ENCODE peak calls at places on chromosomes 4 and X, in six cellular contexts. One of them, this sample, is unnamed.

GRCh38 chr4:155954118-155954503 is 445 bp upstream of the CTSO start:
- DNase-seq in fibroblast of mammary gland: no peak
- DNase-seq in H9: no peak
- DNase-seq in HCT116: no peak
- DNase-seq in AG10803: peak
- DNase-seq in neural progenitor cell: no peak
- DNase-seq in this sample: no peak

GRCh38 chrX:8813036-8813435 is 11.9 kb upstream of the FAM9A start:
- DNase-seq in fibroblast of mammary gland: no peak
- DNase-seq in H9: no peak
- DNase-seq in HCT116: no peak
- DNase-seq in AG10803: no peak
- DNase-seq in neural progenitor cell: no peak
- DNase-seq in this sample: no peak

GRCh38 chrX:70183091-70183490 is 5.8 kb downstream of the DGAT2L6 start:
- DNase-seq in fibroblast of mammary gland: no peak
- DNase-seq in H9: no peak
- DNase-seq in HCT116: no peak
- DNase-seq in AG10803: no peak
- DNase-seq in neural progenitor cell: no peak
- DNase-seq in this sample: no peak

GRCh38 chr4:40349561-40350198 is 14.5 kb downstream of the CHRNA9 start:
- DNase-seq in fibroblast of mammary gland: peak
- DNase-seq in H9: no peak
- DNase-seq in HCT116: no peak
- DNase-seq in AG10803: peak
- DNase-seq in neural progenitor cell: no peak
- DNase-seq in this sample: no peak

GRCh38 chrX:52422884-52423283 is 54.1 kb downstream of the XAGE2 start:
- DNase-seq in fibroblast of mammary gland: peak
- DNase-seq in H9: no peak
- DNase-seq in HCT116: no peak
- DNase-seq in AG10803: peak
- DNase-seq in neural progenitor cell: no peak
- DNase-seq in this sample: peak

GRCh38 chr4:150302553-150302952 is 224.3 kb downstream of the DCLK2 start:
- DNase-seq in fibroblast of mammary gland: peak
- DNase-seq in H9: no peak
- DNase-seq in HCT116: peak
- DNase-seq in AG10803: peak
- DNase-seq in neural progenitor cell: no peak
- DNase-seq in this sample: peak

GRCh38 chr4:2486981-2487380 is 18.1 kb downstream of the RNF4 start:
- DNase-seq in fibroblast of mammary gland: no peak
- DNase-seq in H9: no peak
- DNase-seq in HCT116: no peak
- DNase-seq in AG10803: no peak
- DNase-seq in neural progenitor cell: no peak
- DNase-seq in this sample: no peak

GRCh38 chr4:156773648-156774357 is 197.8 kb downstream of the PDGFC start:
- DNase-seq in fibroblast of mammary gland: peak
- DNase-seq in H9: no peak
- DNase-seq in HCT116: no peak
- DNase-seq in AG10803: peak
- DNase-seq in neural progenitor cell: no peak
- DNase-seq in this sample: no peak

GRCh38 chr4:84966382-84967291 is at the start of gene WDFY3:
- DNase-seq in fibroblast of mammary gland: peak
- DNase-seq in H9: peak
- DNase-seq in HCT116: peak
- DNase-seq in AG10803: peak
- DNase-seq in neural progenitor cell: peak
- DNase-seq in this sample: peak

GRCh38 chrX:22300130-22300529 is 27.4 kb downstream of the CBLL2 start:
- DNase-seq in fibroblast of mammary gland: peak
- DNase-seq in H9: no peak
- DNase-seq in HCT116: peak
- DNase-seq in AG10803: peak
- DNase-seq in neural progenitor cell: no peak
- DNase-seq in this sample: peak

GRCh38 chrX:113644426-113644825 is 803.8 kb upstream of the AMOT start:
- DNase-seq in fibroblast of mammary gland: peak
- DNase-seq in H9: no peak
- DNase-seq in HCT116: no peak
- DNase-seq in AG10803: peak
- DNase-seq in neural progenitor cell: no peak
- DNase-seq in this sample: peak

GRCh38 chr4:1566838-1567518 is 117.1 kb downstream of the FAM53A start:
- DNase-seq in fibroblast of mammary gland: no peak
- DNase-seq in H9: peak
- DNase-seq in HCT116: no peak
- DNase-seq in AG10803: no peak
- DNase-seq in neural progenitor cell: no peak
- DNase-seq in this sample: no peak

GRCh38 chr4:173009129-173009823 is 159.3 kb upstream of the GALNT7 start:
- DNase-seq in fibroblast of mammary gland: peak
- DNase-seq in H9: no peak
- DNase-seq in HCT116: no peak
- DNase-seq in AG10803: no peak
- DNase-seq in neural progenitor cell: no peak
- DNase-seq in this sample: no peak

GRCh38 chr4:123452585-123452984 is 56.0 kb downstream of the SPRY1 start:
- DNase-seq in fibroblast of mammary gland: peak
- DNase-seq in H9: no peak
- DNase-seq in HCT116: no peak
- DNase-seq in AG10803: peak
- DNase-seq in neural progenitor cell: no peak
- DNase-seq in this sample: peak

GRCh38 chrX:103585421-103586313 is at the start of gene TCEAL4:
- DNase-seq in fibroblast of mammary gland: peak
- DNase-seq in H9: peak
- DNase-seq in HCT116: no peak
- DNase-seq in AG10803: peak
- DNase-seq in neural progenitor cell: peak
- DNase-seq in this sample: peak

GRCh38 chrX:10649286-10649685 is 28.9 kb upstream of the MID1 start:
- DNase-seq in fibroblast of mammary gland: peak
- DNase-seq in H9: no peak
- DNase-seq in HCT116: no peak
- DNase-seq in AG10803: peak
- DNase-seq in neural progenitor cell: no peak
- DNase-seq in this sample: no peak

GRCh38 chr4:21827575-21827974 is 121.0 kb downstream of the KCNIP4 start:
- DNase-seq in fibroblast of mammary gland: peak
- DNase-seq in H9: no peak
- DNase-seq in HCT116: no peak
- DNase-seq in AG10803: peak
- DNase-seq in neural progenitor cell: no peak
- DNase-seq in this sample: no peak

GRCh38 chr4:186775867-186776266 is 52.2 kb upstream of the FAT1 start:
- DNase-seq in fibroblast of mammary gland: no peak
- DNase-seq in H9: no peak
- DNase-seq in HCT116: no peak
- DNase-seq in AG10803: peak
- DNase-seq in neural progenitor cell: no peak
- DNase-seq in this sample: no peak

GRCh38 chr4:122701965-122702364 is 30.5 kb upstream of the BBS12 start:
- DNase-seq in fibroblast of mammary gland: no peak
- DNase-seq in H9: no peak
- DNase-seq in HCT116: no peak
- DNase-seq in AG10803: no peak
- DNase-seq in neural progenitor cell: no peak
- DNase-seq in this sample: no peak

GRCh38 chr4:3706565-3707422 is 59.4 kb upstream of the ADRA2C start:
- DNase-seq in fibroblast of mammary gland: no peak
- DNase-seq in H9: no peak
- DNase-seq in HCT116: no peak
- DNase-seq in AG10803: no peak
- DNase-seq in neural progenitor cell: no peak
- DNase-seq in this sample: no peak

GRCh38 chr4:107519057-107519456 is 201.0 kb downstream of the PAPSS1 start:
- DNase-seq in fibroblast of mammary gland: peak
- DNase-seq in H9: no peak
- DNase-seq in HCT116: peak
- DNase-seq in AG10803: peak
- DNase-seq in neural progenitor cell: peak
- DNase-seq in this sample: peak

GRCh38 chr4:87165886-87166285 is 54.5 kb downstream of the KLHL8 start:
- DNase-seq in fibroblast of mammary gland: no peak
- DNase-seq in H9: no peak
- DNase-seq in HCT116: no peak
- DNase-seq in AG10803: no peak
- DNase-seq in neural progenitor cell: no peak
- DNase-seq in this sample: no peak

GRCh38 chr4:37389967-37390580 is 145.5 kb downstream of the NWD2 start:
- DNase-seq in fibroblast of mammary gland: peak
- DNase-seq in H9: no peak
- DNase-seq in HCT116: peak
- DNase-seq in AG10803: peak
- DNase-seq in neural progenitor cell: peak
- DNase-seq in this sample: peak

GRCh38 chr4:38119663-38120374 is 159.6 kb downstream of the PTTG2 start:
- DNase-seq in fibroblast of mammary gland: peak
- DNase-seq in H9: no peak
- DNase-seq in HCT116: no peak
- DNase-seq in AG10803: peak
- DNase-seq in neural progenitor cell: no peak
- DNase-seq in this sample: peak

GRCh38 chrX:106897259-106897658 is 5.9 kb downstream of the RIPPLY1 start:
- DNase-seq in fibroblast of mammary gland: peak
- DNase-seq in H9: no peak
- DNase-seq in HCT116: no peak
- DNase-seq in AG10803: peak
- DNase-seq in neural progenitor cell: no peak
- DNase-seq in this sample: no peak

GRCh38 chrX:106899841-106900240 is 3.3 kb downstream of the RIPPLY1 start:
- DNase-seq in fibroblast of mammary gland: no peak
- DNase-seq in H9: no peak
- DNase-seq in HCT116: no peak
- DNase-seq in AG10803: no peak
- DNase-seq in neural progenitor cell: no peak
- DNase-seq in this sample: no peak

GRCh38 chrX:106901341-106901740 is 1.8 kb downstream of the RIPPLY1 start:
- DNase-seq in fibroblast of mammary gland: no peak
- DNase-seq in H9: no peak
- DNase-seq in HCT116: no peak
- DNase-seq in AG10803: no peak
- DNase-seq in neural progenitor cell: no peak
- DNase-seq in this sample: no peak

GRCh38 chrX:106899276-106899675 is 3.9 kb downstream of the RIPPLY1 start:
- DNase-seq in fibroblast of mammary gland: no peak
- DNase-seq in H9: no peak
- DNase-seq in HCT116: no peak
- DNase-seq in AG10803: no peak
- DNase-seq in neural progenitor cell: no peak
- DNase-seq in this sample: no peak

DNA sequence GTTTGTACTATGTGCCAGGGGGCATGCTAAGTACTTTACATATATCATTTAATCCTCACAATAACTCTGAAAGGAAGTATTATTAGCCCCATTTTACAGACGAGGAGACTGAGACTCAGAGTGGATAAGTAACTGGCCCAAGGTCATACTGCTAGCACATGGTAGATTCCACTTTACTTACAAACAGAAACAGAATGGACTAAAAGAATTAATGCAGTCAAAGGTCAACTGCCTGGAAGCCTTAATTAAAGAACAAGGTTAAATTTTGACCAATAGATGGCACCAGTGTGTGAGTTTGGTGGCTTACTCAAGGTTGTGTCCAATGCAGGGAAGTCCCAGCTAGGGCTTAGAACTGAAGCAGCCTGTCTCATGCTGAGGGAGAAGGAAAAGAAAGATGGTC is 4.7 kb downstream of the RIPPLY1 start:
- DNase-seq in fibroblast of mammary gland: peak
- DNase-seq in H9: no peak
- DNase-seq in HCT116: no peak
- DNase-seq in AG10803: peak
- DNase-seq in neural progenitor cell: peak
- DNase-seq in this sample: peak
- TF ChIP-seq CTCF in fibroblast of mammary gland: peak
- TF ChIP-seq CTCF in H9: peak
- TF ChIP-seq CTCF in HCT116: peak
- TF ChIP-seq CTCF in AG10803: peak
- TF ChIP-seq CTCF in neural progenitor cell: peak
- TF ChIP-seq CTCF in this sample: peak

GRCh38 chr4:46889410-46889809 is 19.6 kb downstream of the COX7B2 start:
- DNase-seq in fibroblast of mammary gland: no peak
- DNase-seq in H9: no peak
- DNase-seq in HCT116: no peak
- DNase-seq in AG10803: no peak
- DNase-seq in neural progenitor cell: no peak
- DNase-seq in this sample: no peak

DNA sequence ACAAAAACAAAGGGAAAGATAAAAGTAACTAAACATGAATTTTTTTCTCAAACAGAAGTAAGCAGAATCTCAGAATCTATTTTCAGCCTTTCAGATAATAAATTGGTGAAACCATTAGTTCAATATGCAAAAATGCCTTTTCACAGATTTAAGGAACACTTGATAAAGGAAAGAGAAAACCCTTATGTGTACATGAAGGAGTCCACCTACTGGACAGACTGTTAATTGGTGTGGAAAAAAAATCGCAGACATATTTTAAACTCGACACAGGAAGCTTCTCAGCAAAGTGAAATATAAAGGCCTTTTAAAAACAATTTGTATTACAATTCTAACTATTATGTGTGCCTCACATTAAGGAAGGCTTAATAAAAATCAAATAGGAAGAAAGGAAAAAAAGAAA is 22.3 kb downstream of the COX7B2 start:
- DNase-seq in fibroblast of mammary gland: peak
- DNase-seq in H9: no peak
- DNase-seq in HCT116: no peak
- DNase-seq in AG10803: no peak
- DNase-seq in neural progenitor cell: no peak
- DNase-seq in this sample: peak
- TF ChIP-seq CTCF in fibroblast of mammary gland: peak
- TF ChIP-seq CTCF in H9: peak
- TF ChIP-seq CTCF in HCT116: no peak
- TF ChIP-seq CTCF in AG10803: no peak
- TF ChIP-seq CTCF in neural progenitor cell: peak
- TF ChIP-seq CTCF in this sample: peak

DNA sequence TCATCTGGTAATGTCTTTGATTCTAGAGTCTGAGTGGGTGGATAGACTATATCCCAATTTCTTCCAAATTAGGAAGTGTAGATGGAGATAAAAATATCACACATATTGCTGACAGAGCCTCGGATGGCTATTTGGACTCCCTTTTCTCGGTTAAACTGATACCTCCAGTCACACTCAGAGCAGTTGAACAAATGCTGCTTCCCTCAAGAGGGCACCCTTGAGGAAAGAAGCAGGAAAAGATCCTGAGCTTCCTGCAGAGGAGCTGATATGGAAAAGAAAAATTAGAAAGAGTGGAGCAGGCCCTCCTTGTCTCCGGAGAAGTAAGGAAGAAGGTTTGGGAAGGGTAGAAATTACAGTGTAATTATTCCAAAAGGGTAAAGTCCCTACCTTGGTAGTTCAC is 96.2 kb upstream of the CCSER1 start:
- DNase-seq in fibroblast of mammary gland: no peak
- DNase-seq in H9: peak
- DNase-seq in HCT116: peak
- DNase-seq in AG10803: no peak
- DNase-seq in neural progenitor cell: peak
- DNase-seq in this sample: peak
- TF ChIP-seq CTCF in fibroblast of mammary gland: no peak
- TF ChIP-seq CTCF in H9: peak
- TF ChIP-seq CTCF in HCT116: peak
- TF ChIP-seq CTCF in AG10803: no peak
- TF ChIP-seq CTCF in neural progenitor cell: peak
- TF ChIP-seq CTCF in this sample: no peak

GRCh38 chr4:11424000-11424399 is 4.7 kb downstream of the HS3ST1 start:
- DNase-seq in fibroblast of mammary gland: no peak
- DNase-seq in H9: peak
- DNase-seq in HCT116: no peak
- DNase-seq in AG10803: no peak
- DNase-seq in neural progenitor cell: peak
- DNase-seq in this sample: peak
- TF ChIP-seq CTCF in fibroblast of mammary gland: peak
- TF ChIP-seq CTCF in H9: peak
- TF ChIP-seq CTCF in HCT116: peak
- TF ChIP-seq CTCF in AG10803: no peak
- TF ChIP-seq CTCF in neural progenitor cell: peak
- TF ChIP-seq CTCF in this sample: peak